ENCODE peak calls at places on chromosomes 7 and 10, in seven cellular contexts. One of them, this sample, is unnamed.

GRCh38 chr7:85595639-85596268 is 408.9 kb upstream of the SEMA3D start:
- DNase-seq in AG10803: peak
- DNase-seq in fibroblast of lung: peak
- DNase-seq in stomach: no peak
- DNase-seq in psoas muscle: no peak
- DNase-seq in gastrocnemius medialis: no peak
- DNase-seq in lung: no peak
- DNase-seq in this sample: no peak

GRCh38 chr7:2479276-2480070 is 3.3 kb upstream of the GRIFIN start:
- DNase-seq in psoas muscle: no peak
- DNase-seq in AG10803: no peak
- DNase-seq in stomach: no peak
- DNase-seq in lung: no peak
- DNase-seq in gastrocnemius medialis: no peak
- DNase-seq in fibroblast of lung: no peak
- DNase-seq in this sample: peak

GRCh38 chr7:108189733-108190388 is 59.7 kb upstream of the LAMB4 start:
- DNase-seq in fibroblast of lung: no peak
- DNase-seq in lung: no peak
- DNase-seq in gastrocnemius medialis: no peak
- DNase-seq in psoas muscle: no peak
- DNase-seq in AG10803: no peak
- DNase-seq in stomach: no peak
- DNase-seq in this sample: no peak

GRCh38 chr7:121697731-121698396 is 175.1 kb upstream of the PTPRZ1 start:
- DNase-seq in lung: no peak
- DNase-seq in gastrocnemius medialis: no peak
- DNase-seq in psoas muscle: no peak
- DNase-seq in fibroblast of lung: no peak
- DNase-seq in stomach: no peak
- DNase-seq in AG10803: no peak
- DNase-seq in this sample: no peak

GRCh38 chr7:115600196-115600595 is 430.4 kb downstream of the TFEC start:
- DNase-seq in fibroblast of lung: peak
- DNase-seq in AG10803: peak
- DNase-seq in gastrocnemius medialis: no peak
- DNase-seq in psoas muscle: no peak
- DNase-seq in stomach: no peak
- DNase-seq in lung: no peak
- DNase-seq in this sample: no peak

GRCh38 chr10:119483001-119483400 is 59.5 kb downstream of the RGS10 start:
- DNase-seq in gastrocnemius medialis: no peak
- DNase-seq in psoas muscle: no peak
- DNase-seq in stomach: no peak
- DNase-seq in lung: no peak
- DNase-seq in fibroblast of lung: no peak
- DNase-seq in AG10803: no peak
- DNase-seq in this sample: no peak

GRCh38 chr7:133039614-133040013 is 42.3 kb downstream of the CHCHD3 start:
- DNase-seq in AG10803: no peak
- DNase-seq in psoas muscle: no peak
- DNase-seq in gastrocnemius medialis: no peak
- DNase-seq in fibroblast of lung: no peak
- DNase-seq in stomach: no peak
- DNase-seq in lung: no peak
- DNase-seq in this sample: no peak

GRCh38 chr10:48194830-48195229 is 79.7 kb downstream of the FRMPD2 start:
- DNase-seq in psoas muscle: no peak
- DNase-seq in fibroblast of lung: no peak
- DNase-seq in lung: no peak
- DNase-seq in gastrocnemius medialis: no peak
- DNase-seq in stomach: no peak
- DNase-seq in AG10803: no peak
- DNase-seq in this sample: no peak

GRCh38 chr7:116511552-116512523 is 12.3 kb downstream of the CAV2 start:
- DNase-seq in lung: no peak
- DNase-seq in psoas muscle: no peak
- DNase-seq in stomach: no peak
- DNase-seq in gastrocnemius medialis: no peak
- DNase-seq in fibroblast of lung: peak
- DNase-seq in AG10803: peak
- DNase-seq in this sample: no peak

GRCh38 chr10:104031631-104032030 is 54.0 kb downstream of the COL17A1 start:
- DNase-seq in stomach: no peak
- DNase-seq in lung: no peak
- DNase-seq in gastrocnemius medialis: no peak
- DNase-seq in psoas muscle: no peak
- DNase-seq in AG10803: no peak
- DNase-seq in fibroblast of lung: no peak
- DNase-seq in this sample: no peak

GRCh38 chr10:79088176-79088575 is 19.4 kb downstream of the ZMIZ1 start:
- DNase-seq in fibroblast of lung: no peak
- DNase-seq in lung: no peak
- DNase-seq in stomach: peak
- DNase-seq in gastrocnemius medialis: no peak
- DNase-seq in AG10803: no peak
- DNase-seq in psoas muscle: no peak
- DNase-seq in this sample: no peak

DNA sequence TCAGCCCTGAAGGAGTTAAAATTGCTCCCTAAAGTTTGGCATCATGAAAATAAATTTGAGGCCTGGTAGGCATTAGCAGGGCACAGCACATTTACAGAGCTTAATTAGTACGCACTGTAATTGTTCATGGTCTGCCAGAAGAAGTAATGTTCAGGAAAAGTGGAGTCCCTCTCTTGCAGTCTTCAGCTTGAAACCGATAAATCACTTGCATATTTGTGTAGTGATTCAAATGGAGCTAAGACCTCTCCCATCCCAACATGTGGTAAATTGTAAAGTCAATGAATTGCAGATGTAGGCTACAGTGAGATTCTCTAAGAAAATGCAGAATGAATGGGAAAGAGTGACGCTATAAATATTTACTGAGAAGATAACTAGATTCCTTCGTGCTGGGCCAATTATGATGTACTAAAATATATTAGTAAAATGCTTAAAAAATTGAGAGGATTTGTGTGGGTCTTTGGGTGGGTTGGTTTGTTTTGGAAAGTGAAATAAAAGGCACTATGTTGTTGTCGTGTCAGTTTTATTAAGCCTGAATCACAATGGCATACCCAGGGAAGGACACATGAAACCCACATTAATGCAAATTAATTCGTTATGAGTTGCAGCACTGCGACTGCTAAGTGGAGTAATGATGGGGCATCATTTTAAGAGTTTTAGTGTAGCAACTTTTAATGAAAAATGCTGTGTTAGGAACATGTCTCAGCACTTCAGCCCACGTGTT is 8.4 kb downstream of the TCF7L2 start:
- DNase-seq in psoas muscle: no peak
- DNase-seq in gastrocnemius medialis: no peak
- DNase-seq in AG10803: peak
- DNase-seq in lung: no peak
- DNase-seq in fibroblast of lung: peak
- DNase-seq in stomach: no peak
- DNase-seq in this sample: no peak
- H3K4me3 ChIP-seq in psoas muscle: no peak
- H3K4me3 ChIP-seq in gastrocnemius medialis: no peak
- H3K4me3 ChIP-seq in AG10803: peak
- H3K4me3 ChIP-seq in lung: no peak
- H3K4me3 ChIP-seq in fibroblast of lung: peak
- H3K4me3 ChIP-seq in stomach: no peak
- H3K4me3 ChIP-seq in this sample: no peak

GRCh38 chr10:1739751-1740150 is 2.4 kb upstream of the ADARB2 start:
- DNase-seq in AG10803: no peak
- DNase-seq in gastrocnemius medialis: no peak
- DNase-seq in psoas muscle: no peak
- DNase-seq in stomach: no peak
- DNase-seq in fibroblast of lung: no peak
- DNase-seq in lung: no peak
- DNase-seq in this sample: no peak
- TF ChIP-seq CTCF in AG10803: no peak
- TF ChIP-seq CTCF in gastrocnemius medialis: no peak
- TF ChIP-seq CTCF in psoas muscle: no peak
- TF ChIP-seq CTCF in stomach: no peak
- TF ChIP-seq CTCF in fibroblast of lung: no peak
- TF ChIP-seq CTCF in lung: no peak
- TF ChIP-seq CTCF in this sample: no peak

GRCh38 chr7:100434297-100435144 is 1.8 kb downstream of the PPP1R35 start:
- DNase-seq in gastrocnemius medialis: no peak
- DNase-seq in lung: no peak
- DNase-seq in psoas muscle: no peak
- DNase-seq in AG10803: no peak
- DNase-seq in fibroblast of lung: no peak
- DNase-seq in stomach: no peak
- DNase-seq in this sample: no peak
- H3K4me3 ChIP-seq in gastrocnemius medialis: no peak
- H3K4me3 ChIP-seq in lung: no peak
- H3K4me3 ChIP-seq in psoas muscle: peak
- H3K4me3 ChIP-seq in AG10803: peak
- H3K4me3 ChIP-seq in fibroblast of lung: peak
- H3K4me3 ChIP-seq in stomach: peak
- H3K4me3 ChIP-seq in this sample: peak

DNA sequence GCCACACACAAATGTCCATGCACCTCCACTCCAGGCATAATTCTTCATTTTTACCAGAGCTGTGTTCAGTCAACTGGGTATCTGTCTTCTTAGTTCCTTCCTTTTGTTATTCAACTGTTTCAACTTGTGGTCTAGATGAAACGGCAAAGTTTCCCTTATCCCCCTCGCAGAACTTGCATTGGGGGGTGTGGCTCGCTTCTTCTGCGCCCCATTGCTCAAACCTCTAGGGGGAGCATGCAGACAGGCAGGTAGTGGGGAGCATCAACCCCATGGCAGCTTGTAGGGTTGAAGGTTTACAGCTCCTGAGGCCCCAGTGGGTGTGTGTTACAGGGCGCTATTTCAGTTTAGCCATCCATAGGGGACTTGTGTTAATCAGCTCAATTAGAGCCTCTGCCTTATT is 38.3 kb upstream of the COBL start:
- DNase-seq in lung: no peak
- DNase-seq in psoas muscle: no peak
- DNase-seq in AG10803: no peak
- DNase-seq in gastrocnemius medialis: no peak
- DNase-seq in fibroblast of lung: no peak
- DNase-seq in stomach: no peak
- DNase-seq in this sample: no peak
- TF ChIP-seq CTCF in lung: no peak
- TF ChIP-seq CTCF in psoas muscle: no peak
- TF ChIP-seq CTCF in AG10803: no peak
- TF ChIP-seq CTCF in gastrocnemius medialis: no peak
- TF ChIP-seq CTCF in fibroblast of lung: no peak
- TF ChIP-seq CTCF in stomach: no peak
- TF ChIP-seq CTCF in this sample: no peak

DNA sequence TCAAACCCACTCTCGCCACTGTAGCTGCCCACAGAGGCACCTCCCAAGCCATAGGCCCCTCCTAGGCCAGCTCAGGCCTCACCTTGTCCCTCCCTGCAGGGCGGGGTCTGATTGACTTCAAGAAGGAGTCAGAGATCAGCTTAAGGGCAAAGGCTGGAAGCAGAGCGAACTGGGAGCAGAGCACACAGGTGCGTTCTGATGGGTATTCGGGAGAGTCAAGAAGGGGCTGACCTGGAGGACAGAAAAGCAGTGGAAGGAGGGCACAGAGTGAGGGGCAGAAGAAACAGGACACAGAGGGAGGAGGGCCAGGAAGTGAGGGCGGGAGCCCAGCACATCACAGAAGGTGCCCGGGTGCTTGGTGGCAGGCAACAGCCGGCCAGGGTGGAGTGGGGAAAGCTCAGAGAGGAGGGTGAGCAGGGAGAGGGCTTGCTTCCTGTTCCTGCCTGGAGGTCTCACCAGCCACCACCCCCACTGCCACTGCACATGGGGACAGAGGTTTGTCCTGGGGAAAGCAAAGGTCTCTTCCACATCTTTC is at the start of gene AOC1:
- DNase-seq in stomach: peak
- DNase-seq in psoas muscle: no peak
- DNase-seq in lung: peak
- DNase-seq in gastrocnemius medialis: no peak
- DNase-seq in AG10803: no peak
- DNase-seq in fibroblast of lung: no peak
- DNase-seq in this sample: peak
- H3K4me3 ChIP-seq in stomach: no peak
- H3K4me3 ChIP-seq in psoas muscle: no peak
- H3K4me3 ChIP-seq in lung: no peak
- H3K4me3 ChIP-seq in gastrocnemius medialis: no peak
- H3K4me3 ChIP-seq in AG10803: no peak
- H3K4me3 ChIP-seq in fibroblast of lung: no peak
- H3K4me3 ChIP-seq in this sample: peak

GRCh38 chr7:31957090-31957720 is 113.0 kb downstream of the PDE1C start:
- DNase-seq in gastrocnemius medialis: no peak
- DNase-seq in stomach: no peak
- DNase-seq in fibroblast of lung: peak
- DNase-seq in AG10803: peak
- DNase-seq in psoas muscle: no peak
- DNase-seq in lung: no peak
- DNase-seq in this sample: no peak
- TF ChIP-seq CTCF in gastrocnemius medialis: no peak
- TF ChIP-seq CTCF in stomach: no peak
- TF ChIP-seq CTCF in fibroblast of lung: no peak
- TF ChIP-seq CTCF in AG10803: no peak
- TF ChIP-seq CTCF in psoas muscle: no peak
- TF ChIP-seq CTCF in lung: no peak
- TF ChIP-seq CTCF in this sample: no peak

GRCh38 chr10:6300784-6301180 is 98.0 kb downstream of the PFKFB3 start:
- DNase-seq in gastrocnemius medialis: no peak
- DNase-seq in psoas muscle: no peak
- DNase-seq in fibroblast of lung: no peak
- DNase-seq in stomach: no peak
- DNase-seq in lung: no peak
- DNase-seq in AG10803: no peak
- DNase-seq in this sample: no peak
- H3K4me3 ChIP-seq in gastrocnemius medialis: no peak
- H3K4me3 ChIP-seq in psoas muscle: no peak
- H3K4me3 ChIP-seq in fibroblast of lung: no peak
- H3K4me3 ChIP-seq in stomach: no peak
- H3K4me3 ChIP-seq in lung: no peak
- H3K4me3 ChIP-seq in AG10803: no peak
- H3K4me3 ChIP-seq in this sample: no peak

GRCh38 chr10:30039567-30039966 is 19.8 kb downstream of the JCAD start:
- DNase-seq in psoas muscle: no peak
- DNase-seq in stomach: no peak
- DNase-seq in gastrocnemius medialis: no peak
- DNase-seq in fibroblast of lung: no peak
- DNase-seq in AG10803: no peak
- DNase-seq in lung: no peak
- DNase-seq in this sample: no peak
- TF ChIP-seq CTCF in psoas muscle: no peak
- TF ChIP-seq CTCF in stomach: no peak
- TF ChIP-seq CTCF in gastrocnemius medialis: no peak
- TF ChIP-seq CTCF in fibroblast of lung: no peak
- TF ChIP-seq CTCF in AG10803: no peak
- TF ChIP-seq CTCF in lung: no peak
- TF ChIP-seq CTCF in this sample: no peak